ENCODE peak calls at places on chromosomes 2 and 18, in seven cellular contexts. V, C, N, X, L, S and M are unnamed samples.

GRCh38 chr2:182962641-182963040 is 75.6 kb downstream of the NCKAP1 start:
- DNase-seq in V (no peak), N (no peak), S (no peak), C (no peak), X (no peak), L (no peak), M (no peak)

GRCh38 chr2:240451108-240451611 is 15.7 kb downstream of the GPC1 start:
- DNase-seq in C (no peak), N (no peak), S (no peak), L (no peak), X (no peak), V (no peak), M (no peak)

GRCh38 chr18:55466789-55467188 is 121.2 kb downstream of the TCF4 start:
- DNase-seq in V (no peak), N (no peak), S (no peak), C (no peak), X (no peak), L (no peak), M (no peak)

GRCh38 chr2:219497495-219498279 is 1.0 kb upstream of the GMPPA start:
- DNase-seq in X (peak; percentile 55), V (peak; percentile 80), S (peak; percentile 20), N (peak; percentile 91), L (peak; percentile 89), C (no peak), M (no peak)

GRCh38 chr18:2981212-2981728 is 31.7 kb downstream of the LPIN2 start:
- DNase-seq in C (peak; percentile 68), N (no peak), X (no peak), S (no peak), L (peak; percentile 79), V (no peak), M (no peak)

GRCh38 chr2:205865794-205866490 is 183.6 kb downstream of the NRP2 start:
- DNase-seq in N (no peak), V (no peak), C (no peak), L (peak; percentile 61), X (no peak), S (no peak), M (no peak)

GRCh38 chr18:72086421-72086820 is 457.7 kb downstream of the CBLN2 start:
- DNase-seq in C (no peak), X (no peak), S (no peak), L (peak; percentile 47), V (no peak), N (no peak), M (peak; percentile 70)

GRCh38 chr2:98377569-98377968 is 31.3 kb downstream of the CNGA3 start:
- DNase-seq in S (no peak), V (no peak), C (no peak), N (no peak), X (no peak), L (no peak), M (no peak)

GRCh38 chr2:67997528-67998267 is 65.1 kb downstream of the C1D start:
- DNase-seq in X (no peak), L (peak; percentile 27), C (no peak), N (no peak), S (no peak), V (no peak), M (no peak)

GRCh38 chr2:237315170-237315880 is 98.6 kb downstream of the COL6A3 start:
- DNase-seq in L (no peak), V (no peak), S (no peak), N (peak; percentile 72), X (no peak), C (no peak), M (no peak)

GRCh38 chr18:47206945-47207637 is 30.9 kb upstream of the IER3IP1 start:
- DNase-seq in V (no peak), N (no peak), C (no peak), X (no peak), S (no peak), L (no peak), M (no peak)

GRCh38 chr2:28415010-28415409 is 22.4 kb downstream of the FOSL2 start:
- DNase-seq in C (no peak), S (no peak), V (no peak), N (no peak), L (no peak), X (no peak), M (no peak)

GRCh38 chr2:85600235-85600575 is 2.3 kb downstream of the TMEM150A start:
- DNase-seq in S (no peak), X (no peak), L (no peak), N (no peak), V (no peak), C (no peak), M (no peak)

GRCh38 chr18:47180765-47181164 is 4.6 kb upstream of the IER3IP1 start:
- DNase-seq in S (no peak), V (no peak), N (no peak), L (no peak), C (no peak), X (no peak), M (no peak)

GRCh38 chr2:30862054-30862651 is 54.9 kb upstream of the CAPN13 start:
- DNase-seq in C (peak; percentile 17), X (peak; percentile 40), L (peak; percentile 85), S (peak; percentile 43), N (peak; percentile 64), V (peak; percentile 61), M (peak; percentile 87)

GRCh38 chr18:60891936-60892335 is 441.3 kb upstream of the CDH20 start:
- DNase-seq in S (no peak), C (no peak), L (no peak), V (no peak), X (no peak), N (no peak), M (no peak)

GRCh38 chr2:45412754-45413379 is 198.2 kb downstream of the SRBD1 start:
- DNase-seq in V (no peak), N (no peak), L (no peak), S (no peak), X (no peak), C (no peak), M (no peak)

GRCh38 chr2:18518116-18519111 is 42.0 kb downstream of the RDH14 start:
- DNase-seq in C (no peak), S (no peak), X (no peak), L (peak; percentile 6), V (no peak), N (no peak), M (no peak)

GRCh38 chr2:54271843-54272600 is 16.0 kb upstream of the TSPYL6 start:
- DNase-seq in X (no peak), V (no peak), L (no peak), C (no peak), N (no peak), S (no peak), M (peak; percentile 19)

GRCh38 chr2:219765236-219765635 is 137.8 kb downstream of the SLC4A3 start:
- DNase-seq in V (no peak), C (no peak), S (no peak), N (no peak), X (no peak), L (no peak), M (peak; percentile 7)

GRCh38 chr2:189285962-189286648 is 106.5 kb upstream of the COL5A2 start:
- DNase-seq in N (no peak), C (no peak), L (peak; percentile 20), V (no peak), S (no peak), X (no peak), M (no peak)

GRCh38 chr2:190408538-190409271 is 550 bp downstream of the MFSD6 start:
- DNase-seq in C (no peak), N (peak; percentile 63), S (peak; percentile 87), V (peak; percentile 82), X (peak; percentile 75), L (peak; percentile 55), M (peak; percentile 58)

GRCh38 chr2:74099271-74099670 is 48.4 kb downstream of the BOLA3 start:
- DNase-seq in C (no peak), N (no peak), X (no peak), S (no peak), V (no peak), L (no peak), M (no peak)

GRCh38 chr2:179470102-179470501 is 205.5 kb upstream of the SESTD1 start:
- DNase-seq in X (no peak), L (no peak), S (no peak), N (no peak), C (no peak), V (no peak), M (no peak)

GRCh38 chr18:9428301-9428706 is 47.0 kb upstream of the RALBP1 start:
- DNase-seq in X (no peak), V (no peak), S (no peak), N (no peak), C (no peak), L (no peak), M (no peak)

GRCh38 chr2:240463274-240463865 is 27.9 kb downstream of the GPC1 start:
- DNase-seq in X (peak; percentile 1), S (no peak), C (no peak), N (peak; percentile 10), L (no peak), V (no peak), M (no peak)

GRCh38 chr2:69097908-69098655 is 85.1 kb downstream of the ANTXR1 start:
- DNase-seq in N (no peak), C (no peak), V (no peak), L (no peak), X (no peak), S (no peak), M (no peak)

GRCh38 chr18:62420513-62421209 is 95.6 kb downstream of the TNFRSF11A start:
- DNase-seq in V (peak; percentile 55), N (peak; percentile 39), S (peak; percentile 84), X (peak; percentile 61), L (peak; percentile 79), C (no peak), M (no peak)

GRCh38 chr2:31282634-31283033 is 48.7 kb downstream of the EHD3 start:
- DNase-seq in V (no peak), C (no peak), L (no peak), S (no peak), N (no peak), X (no peak), M (no peak)

GRCh38 chr2:62653582-62654422 is 51.7 kb upstream of the EHBP1 start:
- DNase-seq in L (no peak), V (no peak), S (no peak), X (no peak), N (no peak), C (no peak), M (no peak)

GRCh38 chr2:37324536-37324785 is 172 bp downstream of the PRKD3 start:
- DNase-seq in C (no peak), X (no peak), N (peak; percentile 79), V (no peak), S (peak; percentile 73), L (peak; percentile 83), M (peak; percentile 83)

GRCh38 chr2:128092656-128093055 is 1.7 kb downstream of the UGGT1 start:
- DNase-seq in C (no peak), X (no peak), N (no peak), V (no peak), S (no peak), L (no peak), M (no peak)